ENCODE peak calls at places on chromosomes 7 and 10, in nine cellular contexts. F, Q, B, G, U, J, R, E and Z are unnamed samples.

GRCh38 chr10:80202934-80203834 is 2.2 kb downstream of the ANXA11 start:
- DNase-seq in F (no peak), Q (peak), B (peak), G (peak), U (peak), J (no peak), R (no peak), E (peak), Z (no peak)

GRCh38 chr10:111243126-111243525 is 166.3 kb downstream of the ADRA2A start:
- DNase-seq in F (no peak), Q (no peak), B (no peak), G (no peak), U (no peak), J (no peak), R (no peak), E (no peak), Z (no peak)

GRCh38 chr7:116417593-116418345 is 81.8 kb upstream of the CAV2 start:
- DNase-seq in F (no peak), Q (no peak), B (no peak), G (no peak), U (no peak), J (peak), R (no peak), E (no peak), Z (no peak)

GRCh38 chr10:132508497-132509443 is 28.8 kb upstream of the INPP5A start:
- DNase-seq in F (no peak), Q (no peak), B (no peak), G (peak), U (no peak), J (no peak), R (no peak), E (no peak), Z (no peak)

GRCh38 chr7:15778191-15778590 is 91.7 kb upstream of the MEOX2 start:
- DNase-seq in F (no peak), Q (no peak), B (no peak), G (no peak), U (no peak), J (no peak), R (no peak), E (no peak), Z (no peak)

GRCh38 chr10:129963831-129964501 is at the start of gene EBF3:
- DNase-seq in F (no peak), Q (peak), B (peak), G (no peak), U (peak), J (no peak), R (peak), E (peak), Z (no peak)

GRCh38 chr7:1532456-1533254 is 2.2 kb downstream of the MAFK start:
- DNase-seq in F (no peak), Q (peak), B (peak), G (peak), U (peak), J (peak), R (peak), E (peak), Z (no peak)

GRCh38 chr7:98788921-98789320 is 80.9 kb downstream of the TMEM130 start:
- DNase-seq in F (no peak), Q (no peak), B (no peak), G (no peak), U (no peak), J (no peak), R (no peak), E (no peak), Z (no peak)

GRCh38 chr10:79050896-79051555 is 17.7 kb upstream of the ZMIZ1 start:
- DNase-seq in F (no peak), Q (no peak), B (no peak), G (peak), U (no peak), J (no peak), R (no peak), E (no peak), Z (no peak)

GRCh38 chr7:4129481-4130122 is 552.5 kb upstream of the FOXK1 start:
- DNase-seq in F (no peak), Q (no peak), B (no peak), G (no peak), U (no peak), J (no peak), R (no peak), E (no peak), Z (no peak)

GRCh38 chr10:80443531-80443974 is 10.6 kb upstream of the TSPAN14 start:
- DNase-seq in F (no peak), Q (no peak), B (no peak), G (no peak), U (peak), J (no peak), R (peak), E (no peak), Z (no peak)

GRCh38 chr7:372939-373791 is 83.2 kb downstream of the FOXL3 start:
- DNase-seq in F (no peak), Q (no peak), B (no peak), G (peak), U (no peak), J (no peak), R (no peak), E (peak), Z (no peak)

GRCh38 chr10:98378722-98379121 is 36.3 kb downstream of the PYROXD2 start:
- DNase-seq in F (no peak), Q (no peak), B (no peak), G (no peak), U (no peak), J (no peak), R (no peak), E (no peak), Z (no peak)